ENCODE peak calls at places on chromosome 22, in nine cellular contexts. G, H, L, Q, R, A, N, V and T are unnamed samples.
A peak's percentile ranks its signal among the peaks of the same experiment; 100 is the strongest.

GRCh38 chr22:24871611-24872205 is 65.7 kb downstream of the SGSM1 start:
- DNase-seq in G (no peak), H (no peak), L (no peak), Q (no peak), R (no peak), A (no peak), N (no peak), V (no peak), T (no peak)

GRCh38 chr22:23837496-23837859 is 1.3 kb downstream of the DERL3 start:
- DNase-seq in G (peak; percentile 80), H (no peak), L (no peak), Q (no peak), R (no peak), A (no peak), N (no peak), V (no peak), T (no peak)

GRCh38 chr22:28075260-28075981 is 156.4 kb upstream of the PITPNB start:
- DNase-seq in G (no peak), H (no peak), L (no peak), Q (peak; percentile 83), R (peak; percentile 40), A (peak; percentile 57), N (peak; percentile 79), V (no peak), T (peak; percentile 58)

GRCh38 chr22:35540600-35541253 is at the start of gene RASD2:
- DNase-seq in G (no peak), H (peak; percentile 69), L (peak; percentile 16), Q (peak; percentile 34), R (no peak), A (no peak), N (no peak), V (no peak), T (no peak)

GRCh38 chr22:40105755-40106154 is 72.0 kb upstream of the TNRC6B start:
- DNase-seq in G (no peak), H (no peak), L (no peak), Q (no peak), R (no peak), A (no peak), N (no peak), V (no peak), T (no peak)

GRCh38 chr22:24072361-24072760 is 61.3 kb downstream of the CABIN1 start:
- DNase-seq in G (no peak), H (no peak), L (no peak), Q (no peak), R (no peak), A (no peak), N (no peak), V (peak; percentile 56), T (no peak)

GRCh38 chr22:29062286-29062949 is 787 bp upstream of the C22orf31 start:
- DNase-seq in G (no peak), H (no peak), L (no peak), Q (no peak), R (no peak), A (no peak), N (no peak), V (no peak), T (no peak)

GRCh38 chr22:38751422-38752346 is 4.1 kb downstream of the SUN2 start:
- DNase-seq in G (peak; percentile 95), H (no peak), L (peak; percentile 93), Q (peak; percentile 41), R (no peak), A (no peak), N (peak; percentile 37), V (no peak), T (no peak)

GRCh38 chr22:49010901-49011300 is 816.8 kb downstream of the BRD1 start:
- DNase-seq in G (peak; percentile 61), H (no peak), L (no peak), Q (no peak), R (no peak), A (no peak), N (no peak), V (no peak), T (no peak)

GRCh38 chr22:40803292-40803691 is 15.9 kb downstream of the SLC25A17 start:
- DNase-seq in G (no peak), H (no peak), L (no peak), Q (no peak), R (no peak), A (no peak), N (no peak), V (no peak), T (no peak)

GRCh38 chr22:45192701-45193187 is 29.0 kb downstream of the NUP50 start:
- DNase-seq in G (peak; percentile 51), H (peak; percentile 68), L (no peak), Q (peak; percentile 80), R (no peak), A (no peak), N (no peak), V (no peak), T (no peak)

GRCh38 chr22:24954114-24954463 is 1.6 kb downstream of the KIAA1671 start:
- DNase-seq in G (no peak), H (peak; percentile 77), L (no peak), Q (no peak), R (no peak), A (no peak), N (no peak), V (no peak), T (no peak)

GRCh38 chr22:24807284-24807950 is 1.4 kb downstream of the SGSM1 start:
- DNase-seq in G (no peak), H (peak; percentile 38), L (no peak), Q (peak; percentile 43), R (no peak), A (no peak), N (no peak), V (no peak), T (no peak)

GRCh38 chr22:28829358-28830181 is 29.2 kb upstream of the XBP1 start:
- DNase-seq in G (peak; percentile 91), H (peak; percentile 86), L (peak; percentile 87), Q (peak; percentile 89), R (peak; percentile 7), A (no peak), N (peak; percentile 70), V (peak; percentile 86), T (no peak)

GRCh38 chr22:24965822-24966626 is 13.5 kb downstream of the KIAA1671 start:
- DNase-seq in G (no peak), H (no peak), L (no peak), Q (peak; percentile 92), R (no peak), A (no peak), N (peak; percentile 57), V (no peak), T (no peak)

GRCh38 chr22:29150701-29151100 is 55.0 kb upstream of the EMID1 start:
- DNase-seq in G (peak; percentile 54), H (no peak), L (no peak), Q (peak; percentile 56), R (no peak), A (no peak), N (no peak), V (peak; percentile 63), T (no peak)

GRCh38 chr22:24430431-24431308 is 3.3 kb downstream of the ADORA2A start:
- DNase-seq in G (peak; percentile 79), H (no peak), L (no peak), Q (no peak), R (no peak), A (no peak), N (no peak), V (no peak), T (no peak)

DNA sequence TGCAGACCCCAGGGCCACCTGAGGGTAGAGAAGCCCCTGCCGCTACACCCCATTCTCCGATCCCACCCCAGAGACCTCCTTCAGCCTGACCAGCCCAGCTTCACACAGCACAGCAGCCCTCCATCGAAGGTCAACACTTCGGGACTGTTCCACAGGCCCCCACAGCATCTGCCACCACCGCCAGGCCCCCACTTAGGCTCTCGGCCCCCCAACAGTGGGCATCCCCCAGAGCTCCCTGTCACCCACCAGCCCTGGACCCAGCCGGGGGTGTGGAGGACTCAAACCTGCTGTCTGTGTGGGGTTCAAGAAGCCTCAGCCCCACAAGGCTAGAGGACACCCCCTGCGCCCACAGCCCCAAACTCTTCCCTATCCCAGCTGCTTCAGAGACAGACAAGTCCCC is 6.2 kb downstream of the SBF1 start:
- DNase-seq in G (no peak), H (no peak), L (no peak), Q (no peak), R (no peak), A (no peak), N (no peak), V (no peak), T (no peak)
- H3K4me3 ChIP-seq in G (no peak overlapping the region), H (no peak overlapping the region), L (no peak overlapping the region), Q (no peak overlapping the region), R (no peak overlapping the region), A (no peak overlapping the region), N (no peak overlapping the region), V (no peak overlapping the region), T (no peak overlapping the region)

GRCh38 chr22:22408731-22409696 is 99.5 kb downstream of the ZNF280B start:
- DNase-seq in G (no peak), H (peak; percentile 63), L (peak; percentile 45), Q (peak; percentile 53), R (no peak), A (no peak), N (no peak), V (no peak), T (no peak)
- TF ChIP-seq CTCF in G (peak; percentile 22), H (peak; percentile 66), L (peak; percentile 38), Q (peak; percentile 47), R (peak; percentile 50), A (peak; percentile 56), N (peak; percentile 59), V (no peak), T (peak; percentile 68)

DNA sequence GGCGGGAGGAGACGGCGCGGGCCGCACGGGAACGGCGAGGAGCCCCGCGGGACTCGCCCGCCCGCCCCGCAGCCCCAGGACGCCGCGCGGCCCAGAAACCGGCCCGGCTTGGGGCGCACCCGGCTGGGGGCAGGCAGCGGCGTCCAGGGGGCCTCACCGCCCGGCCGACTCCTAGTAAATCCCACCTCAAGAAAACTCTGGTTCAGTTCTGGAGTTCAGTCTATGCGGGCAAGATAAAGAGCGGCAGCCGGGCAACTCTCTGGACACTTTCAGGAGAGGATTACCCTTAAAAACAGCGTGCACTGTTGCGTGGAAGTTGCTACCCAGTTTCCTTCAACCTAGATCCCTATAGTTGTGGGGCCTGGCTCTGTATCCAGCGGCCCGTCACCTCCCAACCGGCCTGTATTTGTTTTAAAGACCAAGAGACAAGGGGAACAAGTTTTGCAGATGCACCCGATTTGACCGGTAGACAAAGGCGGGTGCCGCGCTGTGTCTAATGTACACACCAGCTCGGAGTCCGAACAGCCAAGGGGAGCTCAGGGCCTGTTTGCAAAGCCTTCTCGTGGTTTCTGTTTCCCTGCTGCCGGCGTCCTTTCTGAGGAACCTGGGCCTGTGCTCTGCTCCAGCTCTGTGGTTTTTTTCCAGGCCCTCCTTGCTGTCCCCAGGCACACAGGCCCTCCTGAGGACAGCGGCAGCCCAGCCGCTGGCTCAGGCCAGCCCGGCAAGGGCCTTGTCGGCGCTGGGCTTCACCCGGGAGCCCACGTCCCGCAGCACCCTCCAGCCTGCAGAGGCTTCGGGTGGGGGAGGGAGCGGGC is 1.1 kb downstream of the TBX1 start:
- DNase-seq in G (no peak), H (peak; percentile 61), L (no peak), Q (no peak), R (no peak), A (no peak), N (no peak), V (no peak), T (no peak)
- H3K4me3 ChIP-seq in G (peak overlapping the region; percentile 21), H (peak overlapping the region; percentile 38), L (no peak overlapping the region), Q (no peak overlapping the region), R (peak overlapping the region; percentile 47), A (no peak overlapping the region), N (no peak overlapping the region), V (peak overlapping the region; percentile 51), T (no peak overlapping the region)

DNA sequence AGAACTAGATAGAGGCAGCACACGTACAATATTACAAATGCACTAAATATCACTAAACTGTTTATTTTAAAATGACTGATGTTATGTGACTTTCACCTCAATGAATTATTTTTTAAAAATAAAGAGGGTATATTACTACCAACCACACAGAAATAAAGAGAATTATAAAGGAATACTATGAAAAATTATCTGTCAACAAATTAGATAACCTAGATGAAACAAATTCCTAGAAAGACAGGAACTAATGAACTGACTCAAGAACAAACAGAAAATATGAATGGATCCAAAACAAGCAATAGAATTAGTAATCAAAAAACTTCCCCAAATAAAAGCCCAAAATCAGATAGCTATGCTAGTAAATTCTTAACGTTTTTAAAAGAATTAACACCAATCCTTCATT is 10.3 kb downstream of the ZNF280B start:
- DNase-seq in G (no peak), H (no peak), L (no peak), Q (no peak), R (no peak), A (no peak), N (no peak), V (no peak), T (no peak)
- TF ChIP-seq CTCF in G (no peak), H (no peak), L (no peak), Q (no peak), R (no peak), A (no peak), N (no peak), V (no peak), T (no peak)